ENCODE peak calls at places on chromosomes 6 and 20, in six cellular contexts. J is mucosa of descending colon, F is gastrocnemius medialis, T is ovary, C is fibroblast of mammary gland, B is adrenal gland. M is an unnamed sample.

GRCh38 chr6:44029489-44030185 is 97.6 kb downstream of the MRPL14 start:
- DNase-seq in J (no peak), F (no peak), T (no peak), C (peak), B (no peak), M (no peak)

GRCh38 chr6:89269981-89270380 is 45.1 kb downstream of the GABRR2 start:
- DNase-seq in J (no peak), F (no peak), T (no peak), C (no peak), B (no peak), M (no peak)

GRCh38 chr6:155440758-155441157 is 14.9 kb downstream of the NOX3 start:
- DNase-seq in J (no peak), F (no peak), T (no peak), C (no peak), B (no peak), M (no peak)

GRCh38 chr20:63648190-63648589 is 5.0 kb downstream of the STMN3 start:
- DNase-seq in J (no peak), F (no peak), T (no peak), C (no peak), B (no peak), M (no peak)

GRCh38 chr20:34553366-34553867 is 5.1 kb upstream of the MAP1LC3A start:
- DNase-seq in J (no peak), F (no peak), T (no peak), C (no peak), B (no peak), M (peak)

GRCh38 chr6:63565727-63566625 is 6.3 kb upstream of the LOC128125822 start:
- DNase-seq in J (no peak), F (no peak), T (no peak), C (no peak), B (no peak), M (no peak)

GRCh38 chr6:37004044-37004984 is 1.1 kb upstream of the FGD2 start:
- DNase-seq in J (no peak), F (no peak), T (no peak), C (no peak), B (no peak), M (no peak)

GRCh38 chr6:82842721-82843120 is 222.9 kb downstream of the UBE3D start:
- DNase-seq in J (no peak), F (no peak), T (no peak), C (peak), B (no peak), M (no peak)

GRCh38 chr6:113412589-113413367 is 444.4 kb upstream of the MARCKS start:
- DNase-seq in J (no peak), F (no peak), T (no peak), C (peak), B (no peak), M (no peak)

GRCh38 chr6:20947977-20948376 is 413.7 kb downstream of the CDKAL1 start:
- DNase-seq in J (no peak), F (no peak), T (no peak), C (no peak), B (no peak), M (no peak)

GRCh38 chr6:17413313-17413750 is 19.9 kb downstream of the CAP2 start:
- DNase-seq in J (no peak), F (no peak), T (no peak), C (peak), B (no peak), M (no peak)

GRCh38 chr20:311603-312002 is 13.7 kb upstream of the SOX12 start:
- DNase-seq in J (no peak), F (no peak), T (no peak), C (peak), B (no peak), M (no peak)

GRCh38 chr20:50281831-50282591 is 91.4 kb downstream of the CEBPB start:
- DNase-seq in J (no peak), F (no peak), T (no peak), C (no peak), B (no peak), M (no peak)

GRCh38 chr6:34021001-34021838 is 124.7 kb downstream of the GRM4 start:
- DNase-seq in J (no peak), F (no peak), T (no peak), C (no peak), B (no peak), M (no peak)

GRCh38 chr20:61331542-61331941 is 79.5 kb downstream of the CDH4 start:
- DNase-seq in J (no peak), F (no peak), T (no peak), C (no peak), B (no peak), M (no peak)

GRCh38 chr6:98335594-98335993 is 498.8 kb upstream of the POU3F2 start:
- DNase-seq in J (no peak), F (no peak), T (no peak), C (no peak), B (no peak), M (no peak)

GRCh38 chr20:45911486-45912343 is at the start of gene PLTP:
- DNase-seq in J (peak), F (peak), T (peak), C (peak), B (peak), M (peak)

GRCh38 chr20:59466107-59466815 is 138.1 kb upstream of the PHACTR3 start:
- DNase-seq in J (no peak), F (no peak), T (no peak), C (no peak), B (no peak), M (no peak)

DNA sequence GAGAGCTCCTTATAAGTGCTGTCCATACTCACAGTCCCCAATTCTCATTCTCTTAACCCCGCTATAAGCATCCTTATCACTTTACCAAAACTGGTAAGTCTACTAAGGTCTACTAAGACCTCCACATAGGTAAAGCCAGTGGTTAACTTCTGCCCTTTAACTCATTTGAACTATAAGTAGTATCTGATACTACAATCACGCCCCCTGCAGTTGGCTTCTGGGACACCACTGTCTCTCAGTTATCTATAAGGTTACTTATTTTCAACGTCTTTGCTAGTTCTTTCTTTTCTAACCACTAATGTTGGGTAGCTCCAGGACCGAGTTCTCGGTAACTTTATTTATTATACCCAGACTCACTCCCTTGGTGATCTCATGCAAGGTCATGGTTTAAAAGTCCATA is 142.6 kb downstream of the ARHGAP18 start:
- DNase-seq in J (peak), F (no peak), T (no peak), C (peak), B (peak), M (no peak)
- TF ChIP-seq CTCF in J (no peak), F (peak), T (no peak), C (peak), B (peak), M (peak)

DNA sequence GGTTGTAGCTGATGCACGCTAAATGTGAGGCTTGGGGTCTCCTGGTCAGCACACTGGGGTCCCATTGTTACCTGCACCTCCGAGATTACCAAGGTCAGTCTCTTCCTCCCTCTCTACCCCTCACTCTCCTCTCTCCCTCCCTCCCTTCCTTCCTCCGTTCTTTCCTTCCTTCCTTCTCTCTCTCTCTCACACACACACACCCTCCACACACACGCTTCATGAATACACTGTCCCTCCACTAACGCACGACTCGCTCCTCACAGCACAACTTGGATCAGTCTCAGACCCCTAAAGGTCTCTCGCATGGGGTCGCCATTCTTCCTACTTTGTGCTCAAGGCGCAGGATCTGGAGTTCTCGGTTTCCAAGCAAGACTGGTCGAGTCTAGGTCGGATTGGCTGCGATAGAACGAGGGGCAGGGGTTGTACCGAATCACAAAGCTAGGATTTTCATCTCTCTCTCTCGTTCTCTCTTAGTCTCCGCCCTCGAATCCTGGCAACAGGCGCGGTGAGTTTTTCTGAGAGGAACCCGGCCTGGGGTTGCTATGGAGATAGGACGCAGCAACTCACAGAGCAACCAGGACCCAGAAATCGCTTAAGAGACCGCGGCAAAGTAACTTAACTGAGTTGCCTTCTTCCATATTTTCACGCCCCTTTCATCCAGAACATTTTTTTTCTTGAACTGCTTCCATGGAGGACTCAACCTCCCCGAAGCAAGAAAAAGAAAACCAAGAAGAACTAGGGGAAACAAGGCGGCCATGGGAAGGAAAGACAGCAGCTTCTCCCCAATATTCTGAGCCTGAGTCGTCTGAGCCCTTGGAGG is at the start of gene RSPH4A:
- DNase-seq in J (peak), F (peak), T (peak), C (peak), B (peak), M (peak)
- TF ChIP-seq CTCF in J (no peak), F (no peak), T (no peak), C (peak), B (no peak), M (no peak)

DNA sequence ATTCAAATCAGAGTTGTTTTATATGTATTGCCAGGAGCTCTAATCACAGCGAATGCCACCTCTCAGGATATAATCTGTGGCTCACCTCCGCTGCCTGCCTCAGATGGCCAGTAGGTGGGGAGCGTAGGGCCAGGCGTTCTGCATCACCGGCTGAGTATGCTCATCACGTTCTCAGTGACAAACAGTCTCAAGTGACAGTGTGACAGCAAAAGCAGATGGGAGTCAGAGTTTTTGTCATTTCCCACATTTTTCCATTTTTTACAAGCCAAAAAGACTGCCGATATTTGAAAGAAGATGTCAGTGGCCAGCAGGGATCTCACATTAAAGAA is 208.7 kb downstream of the ALDH8A1 start:
- DNase-seq in J (no peak), F (no peak), T (no peak), C (no peak), B (no peak), M (no peak)
- TF ChIP-seq CTCF in J (no peak), F (peak), T (no peak), C (no peak), B (no peak), M (peak)

GRCh38 chr6:120056085-120056484 is 706.5 kb upstream of the MAN1A1 start:
- DNase-seq in J (peak), F (no peak), T (no peak), C (peak), B (no peak), M (no peak)
- TF ChIP-seq CTCF in J (no peak), F (no peak), T (no peak), C (peak), B (no peak), M (no peak)

DNA sequence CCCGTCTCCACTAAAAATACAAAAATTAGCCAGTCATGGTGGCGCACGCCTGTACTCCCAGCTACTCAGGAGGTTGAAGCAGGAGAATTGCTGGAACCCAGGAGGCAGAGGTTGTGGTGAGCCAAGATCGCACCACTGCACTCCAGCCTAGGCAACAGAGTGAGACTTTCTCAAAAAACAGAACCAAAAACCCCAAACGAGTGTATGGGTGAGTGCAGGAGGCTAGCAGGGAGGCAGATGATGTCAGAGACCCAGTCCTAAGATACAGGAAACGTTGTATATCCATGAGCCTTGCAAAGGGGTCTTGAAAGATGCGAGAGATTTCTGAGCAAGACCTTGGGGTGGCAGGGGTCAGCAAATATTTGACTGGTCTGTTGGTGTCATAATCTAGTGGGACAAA is 136.2 kb downstream of the JARID2 start:
- DNase-seq in J (no peak), F (no peak), T (no peak), C (no peak), B (no peak), M (no peak)
- TF ChIP-seq CTCF in J (no peak), F (no peak), T (no peak), C (no peak), B (no peak), M (no peak)